ENCODE peak calls at places on chromosomes 11 and 22, in ten cellular contexts. One of them, this sample, is unnamed.

GRCh38 chr22:17773606-17774205 is 563 bp downstream of the BID start:
- DNase-seq in GM12878: no peak
- DNase-seq in neural progenitor cell: peak; percentile 89
- DNase-seq in Calu3: peak; percentile 51
- DNase-seq in omental fat pad: no peak
- DNase-seq in CD4-positive, alpha-beta T cell: peak; percentile 42
- DNase-seq in endothelial cell: peak; percentile 40
- DNase-seq in HFF-Myc: no peak
- DNase-seq in OCI-LY7: peak; percentile 79
- DNase-seq in nephron progenitor cell: peak; percentile 63
- DNase-seq in this sample: no peak

GRCh38 chr11:27701262-27702105 is 1.2 kb upstream of the BDNF start:
- DNase-seq in GM12878: no peak
- DNase-seq in neural progenitor cell: peak; percentile 55
- DNase-seq in Calu3: peak; percentile 55
- DNase-seq in omental fat pad: no peak
- DNase-seq in CD4-positive, alpha-beta T cell: no peak
- DNase-seq in endothelial cell: no peak
- DNase-seq in HFF-Myc: no peak
- DNase-seq in OCI-LY7: no peak
- DNase-seq in nephron progenitor cell: peak; percentile 65
- DNase-seq in this sample: no peak

GRCh38 chr11:99268895-99269294 is 248.1 kb downstream of the CNTN5 start:
- DNase-seq in GM12878: no peak
- DNase-seq in neural progenitor cell: no peak
- DNase-seq in Calu3: no peak
- DNase-seq in omental fat pad: no peak
- DNase-seq in CD4-positive, alpha-beta T cell: no peak
- DNase-seq in endothelial cell: no peak
- DNase-seq in HFF-Myc: no peak
- DNase-seq in OCI-LY7: no peak
- DNase-seq in nephron progenitor cell: no peak
- DNase-seq in this sample: no peak

GRCh38 chr11:61418136-61418535 is 11.6 kb downstream of the CPSF7 start:
- DNase-seq in GM12878: no peak
- DNase-seq in neural progenitor cell: no peak
- DNase-seq in Calu3: no peak
- DNase-seq in omental fat pad: no peak
- DNase-seq in CD4-positive, alpha-beta T cell: no peak
- DNase-seq in endothelial cell: no peak
- DNase-seq in HFF-Myc: no peak
- DNase-seq in OCI-LY7: no peak
- DNase-seq in nephron progenitor cell: no peak
- DNase-seq in this sample: no peak

GRCh38 chr11:57815877-57816276 is 54.3 kb downstream of the CTNND1 start:
- DNase-seq in GM12878: no peak
- DNase-seq in neural progenitor cell: no peak
- DNase-seq in Calu3: no peak
- DNase-seq in omental fat pad: no peak
- DNase-seq in CD4-positive, alpha-beta T cell: no peak
- DNase-seq in endothelial cell: no peak
- DNase-seq in HFF-Myc: no peak
- DNase-seq in OCI-LY7: no peak
- DNase-seq in nephron progenitor cell: no peak
- DNase-seq in this sample: no peak

GRCh38 chr11:116072133-116072532 is 567.9 kb upstream of the CADM1 start:
- DNase-seq in GM12878: no peak
- DNase-seq in neural progenitor cell: peak; percentile 71
- DNase-seq in Calu3: no peak
- DNase-seq in omental fat pad: no peak
- DNase-seq in CD4-positive, alpha-beta T cell: no peak
- DNase-seq in endothelial cell: no peak
- DNase-seq in HFF-Myc: no peak
- DNase-seq in OCI-LY7: no peak
- DNase-seq in nephron progenitor cell: no peak
- DNase-seq in this sample: no peak

GRCh38 chr11:95821640-95822039 is 31.3 kb downstream of the CEP57 start:
- DNase-seq in GM12878: no peak
- DNase-seq in neural progenitor cell: no peak
- DNase-seq in Calu3: no peak
- DNase-seq in omental fat pad: no peak
- DNase-seq in CD4-positive, alpha-beta T cell: no peak
- DNase-seq in endothelial cell: no peak
- DNase-seq in HFF-Myc: no peak
- DNase-seq in OCI-LY7: no peak
- DNase-seq in nephron progenitor cell: no peak
- DNase-seq in this sample: no peak

GRCh38 chr11:127640822-127641485 is 640.4 kb upstream of the KIRREL3 start:
- DNase-seq in GM12878: no peak
- DNase-seq in neural progenitor cell: no peak
- DNase-seq in Calu3: no peak
- DNase-seq in omental fat pad: no peak
- DNase-seq in CD4-positive, alpha-beta T cell: no peak
- DNase-seq in endothelial cell: no peak
- DNase-seq in HFF-Myc: no peak
- DNase-seq in OCI-LY7: no peak
- DNase-seq in nephron progenitor cell: no peak
- DNase-seq in this sample: no peak

GRCh38 chr22:31348766-31349165 is 2.6 kb upstream of the PATZ1 start:
- DNase-seq in GM12878: no peak
- DNase-seq in neural progenitor cell: no peak
- DNase-seq in Calu3: no peak
- DNase-seq in omental fat pad: no peak
- DNase-seq in CD4-positive, alpha-beta T cell: no peak
- DNase-seq in endothelial cell: no peak
- DNase-seq in HFF-Myc: no peak
- DNase-seq in OCI-LY7: no peak
- DNase-seq in nephron progenitor cell: no peak
- DNase-seq in this sample: no peak

GRCh38 chr11:111982019-111982464 is 43.2 kb upstream of the DLAT start:
- DNase-seq in GM12878: peak; percentile 5
- DNase-seq in neural progenitor cell: peak; percentile 84
- DNase-seq in Calu3: peak; percentile 73
- DNase-seq in omental fat pad: no peak
- DNase-seq in CD4-positive, alpha-beta T cell: peak; percentile 42
- DNase-seq in endothelial cell: peak; percentile 69
- DNase-seq in HFF-Myc: no peak
- DNase-seq in OCI-LY7: peak; percentile 77
- DNase-seq in nephron progenitor cell: peak; percentile 59
- DNase-seq in this sample: no peak

GRCh38 chr11:2815762-2816496 is 69.6 kb downstream of the CDKN1C start:
- DNase-seq in GM12878: no peak
- DNase-seq in neural progenitor cell: no peak
- DNase-seq in Calu3: no peak
- DNase-seq in omental fat pad: no peak
- DNase-seq in CD4-positive, alpha-beta T cell: no peak
- DNase-seq in endothelial cell: no peak
- DNase-seq in HFF-Myc: no peak
- DNase-seq in OCI-LY7: no peak
- DNase-seq in nephron progenitor cell: no peak
- DNase-seq in this sample: no peak

GRCh38 chr11:44382648-44383240 is 72.8 kb upstream of the ALX4 start:
- DNase-seq in GM12878: no peak
- DNase-seq in neural progenitor cell: no peak
- DNase-seq in Calu3: no peak
- DNase-seq in omental fat pad: no peak
- DNase-seq in CD4-positive, alpha-beta T cell: no peak
- DNase-seq in endothelial cell: no peak
- DNase-seq in HFF-Myc: no peak
- DNase-seq in OCI-LY7: no peak
- DNase-seq in nephron progenitor cell: no peak
- DNase-seq in this sample: no peak

GRCh38 chr11:73012121-73012863 is 129.8 kb downstream of the FCHSD2 start:
- DNase-seq in GM12878: no peak
- DNase-seq in neural progenitor cell: no peak
- DNase-seq in Calu3: no peak
- DNase-seq in omental fat pad: no peak
- DNase-seq in CD4-positive, alpha-beta T cell: no peak
- DNase-seq in endothelial cell: no peak
- DNase-seq in HFF-Myc: no peak
- DNase-seq in OCI-LY7: no peak
- DNase-seq in nephron progenitor cell: no peak
- DNase-seq in this sample: no peak

GRCh38 chr11:73019448-73019847 is 122.7 kb downstream of the FCHSD2 start:
- DNase-seq in GM12878: no peak
- DNase-seq in neural progenitor cell: no peak
- DNase-seq in Calu3: no peak
- DNase-seq in omental fat pad: no peak
- DNase-seq in CD4-positive, alpha-beta T cell: no peak
- DNase-seq in endothelial cell: no peak
- DNase-seq in HFF-Myc: no peak
- DNase-seq in OCI-LY7: no peak
- DNase-seq in nephron progenitor cell: no peak
- DNase-seq in this sample: no peak

GRCh38 chr11:73013021-73013420 is 129.1 kb downstream of the FCHSD2 start:
- DNase-seq in GM12878: no peak
- DNase-seq in neural progenitor cell: no peak
- DNase-seq in Calu3: no peak
- DNase-seq in omental fat pad: no peak
- DNase-seq in CD4-positive, alpha-beta T cell: no peak
- DNase-seq in endothelial cell: no peak
- DNase-seq in HFF-Myc: no peak
- DNase-seq in OCI-LY7: no peak
- DNase-seq in nephron progenitor cell: no peak
- DNase-seq in this sample: no peak

GRCh38 chr11:73019996-73020395 is 122.1 kb downstream of the FCHSD2 start:
- DNase-seq in GM12878: no peak
- DNase-seq in neural progenitor cell: no peak
- DNase-seq in Calu3: no peak
- DNase-seq in omental fat pad: no peak
- DNase-seq in CD4-positive, alpha-beta T cell: no peak
- DNase-seq in endothelial cell: no peak
- DNase-seq in HFF-Myc: no peak
- DNase-seq in OCI-LY7: no peak
- DNase-seq in nephron progenitor cell: no peak
- DNase-seq in this sample: no peak

DNA sequence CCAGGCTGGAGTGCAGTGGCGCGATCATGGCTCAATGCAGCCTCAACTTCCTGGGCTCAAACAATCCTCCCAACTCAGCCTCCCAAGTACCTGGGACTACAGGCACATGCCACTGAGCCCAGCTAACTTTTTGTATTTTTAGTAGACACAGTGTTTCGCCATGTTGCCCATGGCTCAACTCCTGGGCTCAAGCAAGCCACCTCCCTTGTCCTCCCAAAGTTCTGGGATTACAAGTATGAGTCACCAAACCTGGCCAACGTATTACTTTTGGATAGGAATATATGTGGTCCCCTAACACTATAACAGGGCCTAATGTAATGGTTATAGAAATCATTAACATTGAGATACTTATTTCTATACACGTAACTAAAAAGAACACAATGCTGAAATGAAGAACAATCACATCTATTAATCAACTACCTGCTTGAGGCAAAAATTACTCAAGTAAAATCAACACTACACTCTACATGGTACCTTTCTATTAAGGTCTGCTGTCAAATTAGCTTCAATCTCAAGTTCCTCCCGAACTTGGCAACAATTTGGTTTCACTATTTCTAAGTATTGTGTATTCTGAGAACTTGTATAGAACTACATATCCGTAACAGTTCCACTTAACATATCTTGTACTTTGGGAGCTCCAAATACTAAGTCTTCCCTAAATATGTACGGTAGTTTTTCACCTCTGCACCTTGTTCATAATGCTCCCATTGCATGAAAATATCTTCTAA is 124.9 kb downstream of the FCHSD2 start:
- DNase-seq in GM12878: no peak
- DNase-seq in neural progenitor cell: no peak
- DNase-seq in Calu3: no peak
- DNase-seq in omental fat pad: no peak
- DNase-seq in CD4-positive, alpha-beta T cell: no peak
- DNase-seq in endothelial cell: no peak
- DNase-seq in HFF-Myc: no peak
- DNase-seq in OCI-LY7: no peak
- DNase-seq in nephron progenitor cell: no peak
- DNase-seq in this sample: no peak
- TF ChIP-seq CTCF in GM12878: no peak
- TF ChIP-seq CTCF in neural progenitor cell: no peak
- TF ChIP-seq CTCF in Calu3: no peak
- TF ChIP-seq CTCF in omental fat pad: no peak
- TF ChIP-seq CTCF in CD4-positive, alpha-beta T cell: no peak
- TF ChIP-seq CTCF in endothelial cell: no peak
- TF ChIP-seq CTCF in HFF-Myc: no peak
- TF ChIP-seq CTCF in OCI-LY7: no peak
- TF ChIP-seq CTCF in nephron progenitor cell: no peak
- TF ChIP-seq CTCF in this sample: no peak

GRCh38 chr11:35635933-35636332 is 17.7 kb downstream of the FJX1 start:
- DNase-seq in GM12878: no peak
- DNase-seq in neural progenitor cell: no peak
- DNase-seq in Calu3: no peak
- DNase-seq in omental fat pad: no peak
- DNase-seq in CD4-positive, alpha-beta T cell: no peak
- DNase-seq in endothelial cell: no peak
- DNase-seq in HFF-Myc: no peak
- DNase-seq in OCI-LY7: no peak
- DNase-seq in nephron progenitor cell: no peak
- DNase-seq in this sample: no peak
- TF ChIP-seq CTCF in GM12878: no peak
- TF ChIP-seq CTCF in neural progenitor cell: no peak
- TF ChIP-seq CTCF in Calu3: no peak
- TF ChIP-seq CTCF in omental fat pad: no peak
- TF ChIP-seq CTCF in CD4-positive, alpha-beta T cell: no peak
- TF ChIP-seq CTCF in endothelial cell: no peak
- TF ChIP-seq CTCF in HFF-Myc: no peak
- TF ChIP-seq CTCF in OCI-LY7: no peak
- TF ChIP-seq CTCF in nephron progenitor cell: no peak
- TF ChIP-seq CTCF in this sample: no peak

DNA sequence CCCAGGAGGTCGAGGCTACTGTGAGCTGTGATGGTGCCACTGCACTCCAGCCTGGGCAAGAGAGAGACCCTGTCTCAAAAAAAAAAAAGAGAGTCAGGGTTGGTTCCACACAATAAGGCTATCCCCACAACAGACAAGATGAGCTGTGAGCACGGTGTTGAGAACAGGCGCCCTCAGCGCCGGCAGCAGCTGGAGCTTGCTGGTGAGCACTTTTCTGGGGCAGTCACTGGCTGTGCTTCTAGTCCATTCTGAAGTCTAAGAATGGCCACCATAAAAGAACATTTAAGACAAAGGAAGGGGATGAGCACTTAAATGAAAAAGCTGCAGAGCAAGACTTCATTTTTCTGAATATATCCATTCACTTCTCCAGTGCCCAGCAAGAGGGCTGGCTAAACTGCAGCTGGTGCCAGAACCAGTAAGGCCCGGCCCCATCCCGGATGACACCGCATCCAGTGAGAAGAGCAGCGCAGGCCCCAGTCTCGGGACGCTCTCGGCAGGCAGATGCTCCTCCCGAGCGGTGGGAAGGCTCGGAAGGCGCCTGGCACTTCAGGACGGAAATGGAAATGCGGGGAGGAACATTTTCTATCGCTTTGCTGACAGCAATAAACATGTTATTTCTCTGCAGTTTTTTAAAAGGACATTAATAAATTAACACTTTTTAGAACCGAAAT is 12.2 kb downstream of the TUBGCP6 start:
- DNase-seq in GM12878: no peak
- DNase-seq in neural progenitor cell: no peak
- DNase-seq in Calu3: no peak
- DNase-seq in omental fat pad: no peak
- DNase-seq in CD4-positive, alpha-beta T cell: no peak
- DNase-seq in endothelial cell: no peak
- DNase-seq in HFF-Myc: no peak
- DNase-seq in OCI-LY7: no peak
- DNase-seq in nephron progenitor cell: no peak
- DNase-seq in this sample: no peak
- TF ChIP-seq CTCF in GM12878: no peak
- TF ChIP-seq CTCF in neural progenitor cell: no peak
- TF ChIP-seq CTCF in Calu3: no peak
- TF ChIP-seq CTCF in omental fat pad: no peak
- TF ChIP-seq CTCF in CD4-positive, alpha-beta T cell: no peak
- TF ChIP-seq CTCF in endothelial cell: no peak
- TF ChIP-seq CTCF in HFF-Myc: no peak
- TF ChIP-seq CTCF in OCI-LY7: no peak
- TF ChIP-seq CTCF in nephron progenitor cell: no peak
- TF ChIP-seq CTCF in this sample: no peak

GRCh38 chr22:22870577-22871398 is 16.8 kb upstream of the IGLL5 start:
- DNase-seq in GM12878: no peak
- DNase-seq in neural progenitor cell: peak; percentile 42
- DNase-seq in Calu3: no peak
- DNase-seq in omental fat pad: no peak
- DNase-seq in CD4-positive, alpha-beta T cell: no peak
- DNase-seq in endothelial cell: no peak
- DNase-seq in HFF-Myc: no peak
- DNase-seq in OCI-LY7: peak; percentile 82
- DNase-seq in nephron progenitor cell: no peak
- DNase-seq in this sample: no peak
- TF ChIP-seq CTCF in GM12878: no peak
- TF ChIP-seq CTCF in neural progenitor cell: peak; percentile 41
- TF ChIP-seq CTCF in Calu3: no peak
- TF ChIP-seq CTCF in omental fat pad: no peak
- TF ChIP-seq CTCF in CD4-positive, alpha-beta T cell: no peak
- TF ChIP-seq CTCF in endothelial cell: peak; percentile 28
- TF ChIP-seq CTCF in HFF-Myc: peak; percentile 20
- TF ChIP-seq CTCF in OCI-LY7: peak; percentile 83
- TF ChIP-seq CTCF in nephron progenitor cell: no peak
- TF ChIP-seq CTCF in this sample: no peak

This sample was measured in ascending aorta.